ENCODE peak calls at places on chromosomes 5 and 9, in nine cellular contexts. O, F, A, Y, T, L, Q, V and N are unnamed samples.

GRCh38 chr5:154115314-154115713 is 75.2 kb upstream of the GALNT10 start:
- DNase-seq in O (no peak), F (no peak), A (no peak), Y (no peak), T (no peak), L (no peak), Q (no peak), V (no peak), N (no peak)

GRCh38 chr5:56974241-56974640 is 22.3 kb upstream of the MIER3 start:
- DNase-seq in O (no peak), F (no peak), A (no peak), Y (no peak), T (no peak), L (no peak), Q (no peak), V (no peak), N (no peak)

GRCh38 chr9:137029058-137029922 is 1.3 kb upstream of the ABCA2 start:
- DNase-seq in O (peak; percentile 78), F (no peak), A (peak; percentile 86), Y (peak; percentile 67), T (peak; percentile 90), L (no peak), Q (peak; percentile 78), V (peak; percentile 89), N (peak; percentile 85)

GRCh38 chr9:135474915-135475314 is 4.7 kb upstream of the PPP1R26 start:
- DNase-seq in O (no peak), F (peak; percentile 82), A (no peak), Y (peak; percentile 64), T (peak; percentile 83), L (no peak), Q (no peak), V (peak; percentile 73), N (peak; percentile 40)

GRCh38 chr9:136059321-136059791 is 35.7 kb downstream of the NACC2 start:
- DNase-seq in O (no peak), F (peak; percentile 79), A (no peak), Y (no peak), T (peak; percentile 44), L (no peak), Q (peak; percentile 18), V (no peak), N (no peak)

GRCh38 chr9:124498040-124498439 is 9.2 kb downstream of the NR5A1 start:
- DNase-seq in O (no peak), F (no peak), A (no peak), Y (no peak), T (no peak), L (no peak), Q (no peak), V (no peak), N (no peak)

GRCh38 chr5:91224459-91224858 is 158.7 kb downstream of the ARRDC3 start:
- DNase-seq in O (no peak), F (no peak), A (no peak), Y (no peak), T (no peak), L (no peak), Q (no peak), V (no peak), N (no peak)

GRCh38 chr9:32180597-32180996 is 203.8 kb upstream of the ACO1 start:
- DNase-seq in O (no peak), F (no peak), A (no peak), Y (no peak), T (no peak), L (no peak), Q (no peak), V (no peak), N (no peak)

GRCh38 chr9:71681708-71682268 is 86.5 kb downstream of the CEMIP2 start:
- DNase-seq in O (no peak), F (no peak), A (peak; percentile 22), Y (peak; percentile 35), T (no peak), L (no peak), Q (no peak), V (peak; percentile 10), N (no peak)

GRCh38 chr5:97478513-97478912 is 295.5 kb upstream of the RIOK2 start:
- DNase-seq in O (no peak), F (no peak), A (no peak), Y (no peak), T (no peak), L (no peak), Q (peak; percentile 37), V (no peak), N (no peak)

GRCh38 chr9:92983984-92984589 is 36.8 kb downstream of the FGD3 start:
- DNase-seq in O (no peak), F (no peak), A (no peak), Y (no peak), T (no peak), L (no peak), Q (no peak), V (peak; percentile 33), N (no peak)

GRCh38 chr9:17229945-17230560 is 95.2 kb downstream of the CNTLN start:
- DNase-seq in O (no peak), F (no peak), A (no peak), Y (no peak), T (no peak), L (no peak), Q (no peak), V (no peak), N (no peak)

GRCh38 chr5:44691811-44692210 is 116.9 kb upstream of the MRPS30 start:
- DNase-seq in O (no peak), F (no peak), A (no peak), Y (no peak), T (no peak), L (no peak), Q (no peak), V (no peak), N (no peak)

GRCh38 chr9:72586388-72587160 is 65.2 kb downstream of the TMC1 start:
- DNase-seq in O (no peak), F (no peak), A (peak; percentile 44), Y (peak; percentile 51), T (no peak), L (no peak), Q (no peak), V (peak; percentile 41), N (no peak)

GRCh38 chr5:90096415-90097081 is 313.0 kb downstream of the CETN3 start:
- DNase-seq in O (no peak), F (no peak), A (no peak), Y (peak; percentile 5), T (no peak), L (no peak), Q (no peak), V (peak; percentile 48), N (peak; percentile 61)
- TF ChIP-seq EP300 in O (no peak), F (no peak), A (no peak), Y (no peak), T (no peak), L (no peak), Q (no peak), V (no peak), N (no peak)

GRCh38 chr5:139678751-139679750 is 30.9 kb downstream of the CXXC5 start:
- DNase-seq in O (no peak), F (peak; percentile 48), A (no peak), Y (no peak), T (peak; percentile 56), L (no peak), Q (no peak), V (no peak), N (no peak)
- TF ChIP-seq EP300 in O (no peak), F (no peak), A (no peak), Y (no peak), T (no peak), L (no peak), Q (no peak), V (no peak), N (no peak)

GRCh38 chr5:171989946-171990712 is 16.3 kb downstream of the FBXW11 start:
- DNase-seq in O (no peak), F (no peak), A (no peak), Y (no peak), T (no peak), L (no peak), Q (no peak), V (no peak), N (no peak)

GRCh38 chr5:171986772-171987171 is 19.7 kb downstream of the FBXW11 start:
- DNase-seq in O (no peak), F (no peak), A (no peak), Y (no peak), T (no peak), L (no peak), Q (no peak), V (peak; percentile 65), N (no peak)

GRCh38 chr5:171992305-171992704 is 14.1 kb downstream of the FBXW11 start:
- DNase-seq in O (no peak), F (no peak), A (no peak), Y (no peak), T (no peak), L (no peak), Q (no peak), V (no peak), N (no peak)

GRCh38 chr5:171990713-171991015 is 15.8 kb downstream of the FBXW11 start:
- DNase-seq in O (no peak), F (no peak), A (no peak), Y (no peak), T (no peak), L (no peak), Q (no peak), V (no peak), N (no peak)

DNA sequence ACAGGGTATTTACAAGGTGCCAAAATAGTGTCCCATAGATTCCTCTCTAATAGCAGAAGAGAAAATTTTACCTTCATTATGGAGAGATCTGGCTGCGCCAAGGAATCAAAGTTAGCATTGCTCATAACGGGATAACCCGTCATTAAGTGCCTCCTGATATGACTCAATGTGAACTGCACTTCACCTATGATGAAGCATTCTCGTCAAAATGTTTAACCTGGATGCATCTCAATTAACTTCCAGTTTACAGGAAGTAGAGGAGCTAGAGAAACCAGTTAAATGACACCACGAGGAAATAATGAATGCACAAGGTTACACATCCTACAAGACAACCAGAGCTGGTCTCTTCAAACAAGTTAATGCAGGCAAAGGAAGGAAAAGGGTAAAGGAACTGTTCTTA is 17.2 kb downstream of the FBXW11 start:
- DNase-seq in O (no peak), F (no peak), A (no peak), Y (no peak), T (no peak), L (peak; percentile 73), Q (no peak), V (no peak), N (no peak)
- TF ChIP-seq EP300 in O (no peak), F (no peak), A (no peak), Y (no peak), T (no peak), L (peak; percentile 68), Q (no peak), V (no peak), N (no peak)

GRCh38 chr5:54872810-54873209 is 112.6 kb downstream of the ESM1 start:
- DNase-seq in O (no peak), F (no peak), A (no peak), Y (no peak), T (no peak), L (no peak), Q (no peak), V (no peak), N (no peak)

GRCh38 chr5:54873696-54874095 is 111.7 kb downstream of the ESM1 start:
- DNase-seq in O (no peak), F (no peak), A (no peak), Y (no peak), T (no peak), L (no peak), Q (no peak), V (no peak), N (no peak)

GRCh38 chr5:54870251-54870650 is 115.1 kb downstream of the ESM1 start:
- DNase-seq in O (no peak), F (no peak), A (no peak), Y (no peak), T (no peak), L (no peak), Q (no peak), V (no peak), N (no peak)

GRCh38 chr5:54876561-54876960 is 108.8 kb downstream of the ESM1 start:
- DNase-seq in O (no peak), F (no peak), A (no peak), Y (no peak), T (no peak), L (no peak), Q (no peak), V (no peak), N (peak; percentile 66)

GRCh38 chr5:54874337-54875021 is 110.9 kb downstream of the ESM1 start:
- DNase-seq in O (no peak), F (no peak), A (no peak), Y (no peak), T (no peak), L (no peak), Q (no peak), V (no peak), N (no peak)
- TF ChIP-seq EP300 in O (no peak), F (no peak), A (no peak), Y (no peak), T (no peak), L (no peak), Q (no peak), V (no peak), N (no peak)